ENCODE peak calls at places on chromosomes 4 and X, in seven cellular contexts. X, C, L, O, Q, R and D are unnamed samples.

GRCh38 chr4:71045256-71045655 is 51.8 kb downstream of the DCK start:
- DNase-seq in Q (no peak), X (no peak), O (no peak), L (no peak), R (no peak), C (no peak), D (no peak)

GRCh38 chr4:140242357-140243284 is 88.6 kb upstream of the MAML3 start:
- DNase-seq in R (peak), O (no peak), X (no peak), L (no peak), Q (no peak), C (no peak), D (peak)

GRCh38 chrX:80879143-80879542 is 69.5 kb upstream of the BRWD3 start:
- DNase-seq in C (peak), R (peak), L (peak), Q (no peak), X (no peak), O (no peak), D (no peak)

GRCh38 chrX:17584248-17584681 is 153.0 kb upstream of the SCML1 start:
- DNase-seq in O (no peak), X (no peak), C (no peak), Q (no peak), L (no peak), R (no peak), D (no peak)

GRCh38 chr4:44736900-44737299 is 10.5 kb upstream of the GNPDA2 start:
- DNase-seq in Q (no peak), R (no peak), X (no peak), L (no peak), C (no peak), O (no peak), D (no peak)

GRCh38 chr4:6443035-6444023 is 29.1 kb downstream of the PPP2R2C start:
- DNase-seq in Q (no peak), C (peak), X (no peak), O (peak), L (no peak), R (no peak), D (peak)

GRCh38 chrX:119880076-119880475 is 8.4 kb downstream of the NDUFA1 start:
- DNase-seq in X (no peak), C (no peak), R (no peak), Q (no peak), L (no peak), O (no peak), D (no peak)

GRCh38 chr4:73230865-73231517 is 27.6 kb downstream of the ANKRD17 start:
- DNase-seq in L (no peak), R (no peak), C (no peak), O (no peak), X (no peak), Q (no peak), D (no peak)

GRCh38 chrX:154840856-154841255 is 6.4 kb upstream of the SMIM9 start:
- DNase-seq in L (no peak), O (peak), R (no peak), Q (no peak), C (peak), X (no peak), D (no peak)

GRCh38 chr4:181896609-181897008 is 346.6 kb upstream of the TENM3 start:
- DNase-seq in L (no peak), Q (no peak), C (no peak), R (no peak), X (no peak), O (peak), D (no peak)

GRCh38 chrX:124862304-124862703 is 457.4 kb upstream of the TEX13C start:
- DNase-seq in R (no peak), C (no peak), O (no peak), L (no peak), Q (no peak), X (no peak), D (no peak)

GRCh38 chrX:39402158-39402557 is 600.9 kb downstream of the MID1IP1 start:
- DNase-seq in C (no peak), L (no peak), Q (no peak), R (peak), O (no peak), X (no peak), D (no peak)

GRCh38 chr4:80610199-80610598 is 274.7 kb downstream of the CFAP299 start:
- DNase-seq in L (no peak), Q (no peak), R (no peak), O (no peak), X (no peak), C (no peak), D (no peak)

GRCh38 chrX:134013092-134013497 is 27.7 kb upstream of the GPC3 start:
- DNase-seq in C (no peak), L (no peak), X (no peak), R (no peak), O (no peak), Q (no peak), D (no peak)

GRCh38 chrX:99301990-99302389 is 1108.1 kb downstream of the PCDH19 start:
- DNase-seq in L (no peak), X (peak), O (no peak), Q (no peak), C (no peak), R (no peak), D (no peak)

GRCh38 chr4:113513376-113513775 is 248.2 kb downstream of the CAMK2D start:
- DNase-seq in L (no peak), X (no peak), O (no peak), R (no peak), Q (no peak), C (no peak), D (no peak)

GRCh38 chrX:155881158-155881993 is at the start of gene VAMP7:
- DNase-seq in C (peak), Q (peak), X (peak), O (peak), R (peak), L (peak), D (peak)